ENCODE peak calls at places on chromosomes 6 and 20, in four cellular contexts. Q is NCI-H510A, G is NCI-H187 treated with DMSO at 0.1 percent for 48 hours, X is left lung. L is an unnamed sample.

GRCh38 chr6:18088419-18089296 is 33.8 kb downstream of the NHLRC1 start:
- DNase-seq in Q (no peak), G (peak), X (peak), L (no peak)

GRCh38 chr6:137160763-137161162 is 12.7 kb downstream of the IL22RA2 start:
- DNase-seq in Q (no peak), G (no peak), X (no peak), L (no peak)

GRCh38 chr6:62803094-62803493 is 408.2 kb upstream of the FKBP1C start:
- DNase-seq in Q (no peak), G (no peak), X (no peak), L (no peak)

GRCh38 chr20:36971103-36971502 is 19.6 kb upstream of the SAMHD1 start:
- DNase-seq in Q (no peak), G (no peak), X (no peak), L (no peak)

GRCh38 chr6:14747881-14748520 is 497.9 kb upstream of the JARID2 start:
- DNase-seq in Q (no peak), G (no peak), X (no peak), L (no peak)

GRCh38 chr6:41262401-41262800 is 24.1 kb downstream of the TREM1 start:
- DNase-seq in Q (no peak), G (no peak), X (no peak), L (no peak)

GRCh38 chr6:43075791-43076092 is 372 bp upstream of the PTK7 start:
- DNase-seq in Q (no peak), G (no peak), X (no peak), L (no peak)

GRCh38 chr6:151043944-151044343 is 178.4 kb downstream of the MTHFD1L start:
- DNase-seq in Q (no peak), G (no peak), X (no peak), L (no peak)

GRCh38 chr6:82889117-82889516 is 176.5 kb downstream of the UBE3D start:
- DNase-seq in Q (no peak), G (no peak), X (no peak), L (no peak)

GRCh38 chr6:5979650-5980427 is 26.9 kb downstream of the NRN1 start:
- DNase-seq in Q (no peak), G (no peak), X (no peak), L (no peak)

GRCh38 chr6:155120034-155120433 is 124.9 kb downstream of the TIAM2 start:
- DNase-seq in Q (no peak), G (no peak), X (no peak), L (peak)

GRCh38 chr20:32672982-32673727 is 586 bp downstream of the C20orf203 start:
- DNase-seq in Q (peak), G (no peak), X (no peak), L (no peak)

GRCh38 chr6:36595168-36595818 is 1.1 kb downstream of the SRSF3 start:
- DNase-seq in Q (no peak), G (no peak), X (peak), L (no peak)

GRCh38 chr20:18138639-18139583 is 1.2 kb downstream of the KAT14 start:
- DNase-seq in Q (no peak), G (no peak), X (no peak), L (no peak)

GRCh38 chr6:35094183-35094582 is 47.0 kb downstream of the TCP11 start:
- DNase-seq in Q (no peak), G (no peak), X (no peak), L (no peak)

GRCh38 chr20:47540443-47541354 is 39.0 kb downstream of the NCOA3 start:
- DNase-seq in Q (no peak), G (no peak), X (no peak), L (no peak)

GRCh38 chr20:36607586-36608387 is 2.2 kb downstream of the RAB5IF start:
- DNase-seq in Q (no peak), G (no peak), X (no peak), L (no peak)

GRCh38 chr6:42693725-42694323 is 28.6 kb downstream of the PRPH2 start:
- DNase-seq in Q (no peak), G (no peak), X (no peak), L (no peak)

GRCh38 chr6:116553451-116553850 is at the start of gene CALHM4:
- DNase-seq in Q (no peak), G (no peak), X (no peak), L (no peak)

GRCh38 chr6:42380208-42380979 is 71.3 kb downstream of the TRERF1 start:
- DNase-seq in Q (no peak), G (no peak), X (no peak), L (no peak)

GRCh38 chr6:167508919-167509852 is 184.3 kb downstream of the TTLL2 start:
- DNase-seq in Q (no peak), G (no peak), X (no peak), L (no peak)

GRCh38 chr6:37056439-37057127 is 51.1 kb downstream of the FGD2 start:
- DNase-seq in Q (no peak), G (no peak), X (no peak), L (no peak)

GRCh38 chr20:60952861-60953260 is 299.2 kb upstream of the CDH4 start:
- DNase-seq in Q (no peak), G (no peak), X (no peak), L (no peak)

GRCh38 chr6:153167026-153167891 is 36.2 kb upstream of the RGS17 start:
- DNase-seq in Q (no peak), G (no peak), X (no peak), L (no peak)

GRCh38 chr6:24775520-24776058 is 852 bp downstream of the GMNN start:
- DNase-seq in Q (no peak), G (no peak), X (no peak), L (no peak)

GRCh38 chr20:49768204-49769124 is 44.2 kb upstream of the SLC9A8 start:
- DNase-seq in Q (no peak), G (no peak), X (peak), L (peak)

GRCh38 chr6:139891471-139891870 is 517.0 kb upstream of the CITED2 start:
- DNase-seq in Q (no peak), G (no peak), X (no peak), L (no peak)

GRCh38 chr20:52054123-52054522 is 137.5 kb downstream of the ZFP64 start:
- DNase-seq in Q (no peak), G (no peak), X (no peak), L (no peak)

L was measured in NT2/D1.